ENCODE peak calls at places on chromosomes 11 and 22, in nine cellular contexts. X is IMR-90, D is Peyer's patch, B is right atrium auricular region, C is endothelial cell of umbilical vein, Y is colonic mucosa, M is mammary epithelial cell, Z is cardiac muscle cell, P is H1. G is an unnamed sample.

GRCh38 chr11:29159552-29160465 is 857.0 kb downstream of the KCNA4 start:
- DNase-seq in P (peak), C (peak), B (no peak), M (peak), Y (peak), Z (peak), X (peak), D (peak), G (peak)

GRCh38 chr11:27018902-27019544 is 21.6 kb upstream of the BBOX1 start:
- DNase-seq in B (no peak), Y (no peak), D (no peak), X (peak), C (no peak), P (no peak), M (no peak), Z (no peak), G (no peak)

GRCh38 chr11:40467771-40468170 is 991.7 kb downstream of the LRRC4C start:
- DNase-seq in C (no peak), Y (no peak), X (no peak), M (no peak), P (no peak), Z (no peak), D (no peak), B (no peak), G (no peak)

GRCh38 chr22:44364750-44365118 is 52.0 kb upstream of the SHISAL1 start:
- DNase-seq in P (no peak), D (no peak), C (no peak), M (no peak), X (no peak), Y (no peak), B (peak), Z (no peak), G (no peak)

GRCh38 chr11:114586797-114587196 is 8.8 kb downstream of the NXPE4 start:
- DNase-seq in Y (no peak), M (no peak), C (no peak), D (no peak), X (peak), Z (no peak), P (no peak), B (no peak), G (no peak)

GRCh38 chr11:120773501-120774031 is 250.3 kb upstream of the TBCEL start:
- DNase-seq in M (no peak), Y (peak), B (no peak), C (peak), Z (no peak), X (no peak), D (no peak), P (no peak), G (no peak)

GRCh38 chr11:116517077-116517476 is 255.7 kb downstream of the BUD13 start:
- DNase-seq in M (no peak), P (no peak), Y (no peak), D (peak), X (no peak), B (no peak), C (no peak), Z (no peak), G (no peak)

GRCh38 chr11:112118176-112118575 is 31.5 kb downstream of the SDHD start:
- DNase-seq in D (no peak), M (no peak), C (no peak), B (no peak), X (no peak), Z (no peak), Y (no peak), P (no peak), G (no peak)

GRCh38 chr11:8055111-8055835 is 25.7 kb upstream of the TUB start:
- DNase-seq in Y (no peak), P (no peak), D (no peak), B (peak), X (no peak), M (no peak), C (no peak), Z (no peak), G (no peak)

GRCh38 chr11:75198278-75198948 is 42.2 kb upstream of the TPBGL start:
- DNase-seq in D (peak), M (peak), Y (no peak), Z (no peak), P (no peak), C (no peak), X (no peak), B (no peak), G (no peak)

GRCh38 chr11:18615628-18616392 is 16.2 kb downstream of the MISFA start:
- DNase-seq in D (no peak), M (peak), X (peak), P (no peak), C (no peak), Z (no peak), Y (no peak), B (no peak), G (no peak)

GRCh38 chr11:117437041-117437790 is 109.6 kb downstream of the CEP164 start:
- DNase-seq in B (no peak), C (no peak), M (no peak), D (no peak), Z (no peak), P (no peak), X (no peak), Y (no peak), G (no peak)

GRCh38 chr11:128299132-128299726 is 288.1 kb downstream of the ETS1 start:
- DNase-seq in D (no peak), M (no peak), X (peak), P (no peak), C (no peak), Y (no peak), B (no peak), Z (no peak), G (no peak)

GRCh38 chr11:15688351-15688792 is 573.6 kb downstream of the INSC start:
- DNase-seq in B (peak), C (no peak), D (no peak), Y (peak), M (peak), P (no peak), Z (no peak), X (peak), G (no peak)

GRCh38 chr22:40044870-40045834 is 50.4 kb downstream of the FAM83F start:
- DNase-seq in B (no peak), P (no peak), X (peak), D (peak), Z (peak), Y (peak), C (peak), M (peak), G (no peak)

GRCh38 chr11:85815186-85815911 is 4.4 kb upstream of the SYTL2 start:
- DNase-seq in Y (no peak), C (no peak), X (peak), B (no peak), M (peak), P (no peak), Z (no peak), D (no peak), G (no peak)

GRCh38 chr22:46696225-46696518 is 41.9 kb downstream of the CERK start:
- DNase-seq in B (no peak), Z (no peak), C (no peak), P (no peak), D (no peak), M (no peak), Y (no peak), X (no peak), G (no peak)

GRCh38 chr11:29448246-29448877 is 568.5 kb downstream of the KCNA4 start:
- DNase-seq in Y (no peak), C (peak), D (no peak), Z (peak), P (no peak), X (peak), B (no peak), M (peak), G (no peak)

GRCh38 chr11:128052912-128053641 is 534.3 kb downstream of the ETS1 start:
- DNase-seq in M (peak), Y (no peak), Z (no peak), B (no peak), D (no peak), P (no peak), X (peak), C (peak), G (no peak)

GRCh38 chr22:22022977-22023534 is 40.5 kb upstream of the TOP3B start:
- DNase-seq in P (no peak), Y (no peak), B (no peak), X (no peak), Z (no peak), C (no peak), M (no peak), D (no peak), G (no peak)

GRCh38 chr22:29202231-29203192 is 3.2 kb upstream of the EMID1 start:
- DNase-seq in D (peak), C (peak), M (no peak), P (no peak), B (no peak), X (peak), Z (no peak), Y (peak), G (peak)

GRCh38 chr22:48157676-48158075 is 1395.2 kb downstream of the TBC1D22A start:
- DNase-seq in Y (no peak), Z (no peak), D (no peak), P (no peak), M (no peak), B (no peak), X (no peak), C (no peak), G (no peak)

GRCh38 chr22:46088541-46089311 is 61.6 kb upstream of the PPARA start:
- DNase-seq in P (no peak), C (peak), B (no peak), M (peak), Y (no peak), Z (no peak), X (peak), D (no peak), G (no peak)

GRCh38 chr11:104946907-104947306 is 21.5 kb downstream of the CASP4 start:
- DNase-seq in Z (no peak), X (peak), B (no peak), D (peak), M (peak), P (no peak), Y (peak), C (peak), G (peak)

GRCh38 chr11:3229673-3230630 is 2.3 kb downstream of the MRGPRE start:
- DNase-seq in Y (no peak), P (no peak), M (no peak), C (no peak), D (no peak), Z (no peak), X (no peak), B (peak), G (no peak)

GRCh38 chr11:71485063-71485399 is 32.0 kb downstream of the NADSYN1 start:
- DNase-seq in X (no peak), B (no peak), Y (no peak), M (no peak), C (no peak), P (no peak), Z (no peak), D (no peak), G (no peak)

GRCh38 chr22:48940988-48941902 is 886.4 kb downstream of the BRD1 start:
- DNase-seq in B (peak), M (no peak), X (no peak), Y (peak), D (peak), Z (no peak), C (no peak), P (no peak), G (no peak)

GRCh38 chr11:122897606-122898210 is 15.1 kb downstream of the JHY start:
- DNase-seq in C (peak), Y (no peak), P (no peak), B (no peak), D (no peak), M (no peak), X (peak), Z (no peak), G (no peak)

GRCh38 chr11:101299210-101299609 is 169.6 kb upstream of the PGR start:
- DNase-seq in M (no peak), P (no peak), Z (no peak), X (no peak), D (no peak), B (no peak), Y (no peak), C (no peak), G (no peak)

GRCh38 chr11:469684-470667 is 19.9 kb downstream of the PTDSS2 start:
- DNase-seq in Z (no peak), P (no peak), Y (peak), B (peak), C (peak), X (peak), M (no peak), D (peak), G (no peak)
- H3K4me3 ChIP-seq in Z (no peak), P (no peak), Y (no peak), B (peak), C (no peak), X (peak), M (no peak), D (peak), G (no peak)

GRCh38 chr22:24059793-24060192 is 48.7 kb downstream of the CABIN1 start:
- DNase-seq in X (no peak), Z (no peak), Y (no peak), M (no peak), B (no peak), C (peak), P (no peak), D (no peak), G (no peak)
- H3K27ac ChIP-seq in X (peak), Z (no peak), Y (no peak), M (no peak), B (peak), C (peak), P (no peak), D (no peak), G (no peak)

GRCh38 chr11:63667993-63668392 is 3.2 kb downstream of the ATL3 start:
- DNase-seq in M (peak), Y (no peak), D (no peak), C (peak), X (peak), B (peak), P (no peak), Z (no peak), G (no peak)

GRCh38 chr11:63666874-63667273 is 4.3 kb downstream of the ATL3 start:
- DNase-seq in Y (no peak), B (no peak), X (peak), D (no peak), P (no peak), C (no peak), M (peak), Z (no peak), G (no peak)

GRCh38 chr11:63670077-63670737 is 969 bp downstream of the ATL3 start:
- DNase-seq in Z (no peak), Y (no peak), D (no peak), C (peak), B (no peak), P (no peak), M (peak), X (peak), G (no peak)

GRCh38 chr11:63670738-63671321 is 346 bp downstream of the ATL3 start:
- DNase-seq in Y (peak), D (peak), X (no peak), Z (peak), B (peak), M (peak), P (no peak), C (no peak), G (no peak)

GRCh38 chr11:63668396-63668795 is 2.8 kb downstream of the ATL3 start:
- DNase-seq in D (no peak), Y (no peak), Z (no peak), P (no peak), X (no peak), C (no peak), B (no peak), M (no peak), G (no peak)
- H3K4me3 ChIP-seq in D (no peak), Y (no peak), Z (no peak), P (no peak), X (no peak), C (no peak), B (no peak), M (no peak), G (no peak)

DNA sequence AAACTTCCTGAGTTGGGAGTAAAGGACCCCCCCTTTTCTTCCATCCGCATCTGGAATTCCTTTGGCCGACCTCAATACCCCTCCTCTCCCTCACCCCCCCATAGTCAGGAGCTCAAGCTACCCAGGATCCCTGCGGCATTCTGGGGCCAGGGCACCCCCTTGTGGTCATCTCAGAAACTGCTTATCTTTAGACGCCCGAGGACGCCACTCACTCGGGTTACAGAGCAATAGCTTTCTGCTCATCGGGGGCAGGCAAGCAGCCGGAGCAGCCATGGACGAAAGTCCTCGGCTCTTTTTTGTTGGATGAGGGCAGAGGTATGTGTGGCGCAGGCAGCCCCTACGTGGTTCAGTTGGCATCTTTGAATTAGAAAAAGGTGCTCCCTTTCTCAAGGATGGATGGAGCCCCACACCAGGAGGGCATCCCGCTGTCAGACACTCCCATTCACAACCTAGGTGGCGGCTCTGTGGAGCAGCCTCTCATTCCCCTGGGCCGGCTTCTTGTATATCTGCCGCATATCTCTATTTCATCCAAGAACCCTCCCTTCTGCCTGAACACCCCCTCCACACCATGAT is 2.3 kb downstream of the C1QTNF5 start:
- DNase-seq in D (peak), P (no peak), M (peak), Y (peak), X (no peak), C (peak), Z (peak), B (no peak), G (no peak)
- H3K27ac ChIP-seq in D (peak), P (peak), M (no peak), Y (peak), X (peak), C (no peak), Z (peak), B (peak), G (no peak)

GRCh38 chr11:107801641-107802040 is 56.9 kb downstream of the SLC35F2 start:
- DNase-seq in P (no peak), Y (no peak), M (no peak), D (no peak), X (no peak), Z (no peak), B (no peak), C (no peak), G (no peak)
- H3K4me3 ChIP-seq in P (no peak), Y (no peak), M (no peak), D (no peak), X (no peak), Z (no peak), B (no peak), C (no peak), G (no peak)

DNA sequence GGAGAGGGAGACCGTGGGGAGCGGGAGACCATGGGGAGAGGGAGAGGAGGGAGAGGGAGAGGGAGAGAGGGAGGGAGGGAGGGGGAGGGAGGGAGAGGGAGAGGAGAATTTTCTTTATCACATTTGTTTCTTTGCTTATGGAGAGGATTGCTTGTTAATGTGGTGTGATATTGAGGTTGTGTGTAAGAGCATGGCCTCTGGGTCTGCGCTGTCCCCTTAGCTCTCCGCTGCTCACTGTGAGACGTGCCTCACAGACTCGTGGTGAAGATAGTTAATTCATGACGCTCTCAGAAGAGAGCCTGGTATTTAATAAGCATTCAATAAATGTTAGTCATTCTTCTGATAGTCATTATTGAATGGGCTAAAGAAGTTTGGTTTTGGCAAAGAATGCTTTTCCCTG is 26.2 kb downstream of the PPFIA1 start:
- DNase-seq in C (no peak), P (no peak), Y (no peak), B (no peak), M (no peak), Z (no peak), X (no peak), D (no peak), G (no peak)
- H3K27ac ChIP-seq in C (no peak), P (no peak), Y (no peak), B (no peak), M (peak), Z (no peak), X (no peak), D (no peak), G (no peak)

GRCh38 chr11:67493548-67494370 is 10.9 kb downstream of the AIP start:
- DNase-seq in Z (no peak), P (no peak), B (no peak), M (no peak), Y (no peak), X (no peak), D (no peak), C (no peak), G (no peak)
- H3K4me3 ChIP-seq in Z (no peak), P (no peak), B (no peak), M (no peak), Y (no peak), X (no peak), D (no peak), C (no peak), G (no peak)

GRCh38 chr11:72817966-72818365 is 3.8 kb downstream of the ATG16L2 start:
- DNase-seq in X (no peak), C (no peak), D (no peak), P (no peak), M (no peak), Z (no peak), Y (no peak), B (no peak), G (no peak)
- H3K27ac ChIP-seq in X (no peak), C (no peak), D (no peak), P (no peak), M (no peak), Z (no peak), Y (no peak), B (no peak), G (no peak)

GRCh38 chr11:6489338-6489737 is 7.7 kb upstream of the DNHD1 start:
- DNase-seq in Z (no peak), P (no peak), B (no peak), M (no peak), C (no peak), D (no peak), Y (no peak), X (no peak), G (no peak)

GRCh38 chr11:6486256-6486655 is 5.0 kb downstream of the TIMM10B start:
- DNase-seq in C (no peak), D (no peak), Z (no peak), M (no peak), X (no peak), B (no peak), Y (no peak), P (no peak), G (no peak)

GRCh38 chr11:6488831-6489230 is 7.5 kb downstream of the TIMM10B start:
- DNase-seq in M (no peak), X (no peak), B (no peak), Z (no peak), Y (no peak), D (no peak), P (no peak), C (no peak), G (no peak)

GRCh38 chr11:6486938-6487337 is 5.6 kb downstream of the TIMM10B start:
- DNase-seq in X (no peak), M (no peak), Y (no peak), P (no peak), C (no peak), D (no peak), B (no peak), Z (no peak), G (no peak)

DNA sequence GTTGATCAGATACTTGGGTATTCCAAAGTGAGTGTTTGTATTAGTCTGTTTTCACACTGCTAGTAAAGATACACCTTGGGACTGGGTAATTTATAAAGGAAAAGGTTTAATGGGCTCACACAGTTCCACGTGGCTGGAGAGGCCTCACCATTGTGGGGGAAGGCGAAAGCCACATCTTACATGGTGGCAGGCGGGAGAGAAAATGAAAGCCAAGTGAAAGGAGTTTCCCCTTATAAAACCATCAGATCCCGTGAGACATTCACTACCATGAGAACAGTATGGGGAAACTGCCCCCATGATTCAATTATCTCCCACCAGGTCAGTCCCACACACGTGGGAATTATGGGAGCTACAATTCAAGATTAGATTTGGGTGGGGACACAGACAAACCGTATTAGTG is 7.0 kb downstream of the TIMM10B start:
- DNase-seq in M (no peak), Y (no peak), P (no peak), X (no peak), B (no peak), C (no peak), D (no peak), Z (no peak), G (no peak)
- H3K4me3 ChIP-seq in M (no peak), Y (no peak), P (no peak), X (no peak), B (no peak), C (no peak), D (no peak), Z (no peak), G (no peak)

GRCh38 chr11:126456089-126456488 is 100.6 kb downstream of the ST3GAL4 start:
- DNase-seq in Z (no peak), Y (no peak), P (no peak), B (no peak), C (no peak), M (no peak), X (no peak), D (no peak), G (no peak)
- H3K27ac ChIP-seq in Z (peak), Y (no peak), P (no peak), B (no peak), C (no peak), M (no peak), X (no peak), D (no peak), G (no peak)

G was measured in iPS DF 6.9.